ENCODE peak calls at places on chromosomes 11 and 22, in eight cellular contexts. O is GM23338, N is pancreas, X is spleen, I is right atrium auricular region, E is PC-3, H is K562, M is choroid plexus epithelial cell. K is an unnamed sample.

GRCh38 chr11:8239536-8240228 is 24.0 kb downstream of the LMO1 start:
- DNase-seq in O (no peak), N (no peak), X (no peak), I (no peak), E (no peak), H (no peak), M (no peak), K (no peak)

GRCh38 chr11:115439385-115439784 is 64.8 kb downstream of the CADM1 start:
- DNase-seq in O (no peak), N (no peak), X (no peak), I (no peak), E (no peak), H (no peak), M (no peak), K (no peak)

GRCh38 chr11:88421530-88421929 is 84.0 kb upstream of the CTSC start:
- DNase-seq in O (peak; percentile 32), N (no peak), X (no peak), I (no peak), E (peak; percentile 73), H (peak; percentile 86), M (peak; percentile 75), K (peak; percentile 21)

GRCh38 chr11:43278302-43278956 is 33.4 kb upstream of the API5 start:
- DNase-seq in O (peak; percentile 74), N (no peak), X (no peak), I (no peak), E (peak; percentile 64), H (peak; percentile 46), M (peak; percentile 48), K (peak; percentile 31)

GRCh38 chr22:36160499-36160942 is at the start of gene APOL3:
- DNase-seq in O (no peak), N (no peak), X (peak; percentile 87), I (peak; percentile 90), E (peak; percentile 29), H (no peak), M (peak; percentile 81), K (peak; percentile 90)

GRCh38 chr11:121930004-121930965 is 185.7 kb downstream of the BLID start:
- DNase-seq in O (peak; percentile 12), N (no peak), X (no peak), I (no peak), E (no peak), H (no peak), M (peak; percentile 19), K (peak; percentile 51)

GRCh38 chr11:111538407-111539114 is 2.0 kb upstream of the LAYN start:
- DNase-seq in O (no peak), N (no peak), X (no peak), I (no peak), E (peak; percentile 90), H (no peak), M (peak; percentile 53), K (no peak)

GRCh38 chr11:48063424-48063978 is 83.1 kb downstream of the PTPRJ start:
- DNase-seq in O (no peak), N (no peak), X (no peak), I (peak; percentile 66), E (peak; percentile 88), H (no peak), M (peak; percentile 98), K (peak; percentile 99)

GRCh38 chr11:86735462-86736302 is 63.3 kb upstream of the ME3 start:
- DNase-seq in O (no peak), N (no peak), X (no peak), I (no peak), E (peak; percentile 77), H (no peak), M (peak; percentile 74), K (peak; percentile 87)

GRCh38 chr11:85663080-85663729 is 1.7 kb downstream of the CREBZF start:
- DNase-seq in O (no peak), N (no peak), X (no peak), I (no peak), E (no peak), H (no peak), M (no peak), K (peak; percentile 17)

GRCh38 chr22:41770715-41771452 is 29.6 kb upstream of the CCDC134 start:
- DNase-seq in O (no peak), N (no peak), X (no peak), I (no peak), E (peak; percentile 51), H (no peak), M (no peak), K (no peak)

GRCh38 chr11:122796128-122796717 is 42.1 kb upstream of the CRTAM start:
- DNase-seq in O (peak; percentile 83), N (peak; percentile 8), X (peak; percentile 85), I (no peak), E (peak; percentile 79), H (peak; percentile 37), M (peak; percentile 68), K (peak; percentile 43)

GRCh38 chr11:83088965-83089364 is 17.3 kb upstream of the RAB30 start:
- DNase-seq in O (peak; percentile 14), N (no peak), X (no peak), I (no peak), E (no peak), H (peak; percentile 46), M (peak; percentile 29), K (no peak)
- TF ChIP-seq CTCF in O (peak; percentile 12), N (no peak), X (no peak), I (no peak), E (peak; percentile 31), H (peak; percentile 42), M (peak; percentile 27), K (no peak)

DNA sequence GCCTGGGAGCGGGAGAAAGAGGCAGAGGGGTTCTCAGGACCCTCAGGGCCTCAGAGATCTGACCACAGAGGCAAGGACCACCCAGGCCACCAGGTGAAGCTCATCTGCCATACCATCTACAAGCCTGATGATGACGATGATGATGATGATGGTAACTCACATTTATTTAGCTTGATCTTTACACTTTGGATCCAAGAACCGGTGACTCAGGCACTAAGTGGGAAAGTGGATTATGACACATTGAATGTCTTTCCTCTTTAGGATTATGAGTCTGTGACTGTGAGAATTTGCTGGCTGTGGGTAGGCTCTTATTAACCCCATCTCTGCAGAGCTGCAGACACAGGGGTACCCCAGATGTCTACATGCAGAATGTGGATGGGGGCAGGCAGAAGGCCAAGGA is 110.3 kb downstream of the DSCAML1 start:
- DNase-seq in O (no peak), N (no peak), X (no peak), I (no peak), E (peak; percentile 11), H (no peak), M (no peak), K (no peak)
- H3K4me3 ChIP-seq in O (no peak overlapping the region), N (no peak overlapping the region), X (no peak overlapping the region), I (no peak overlapping the region), E (no peak overlapping the region), H (no peak overlapping the region), M (no peak overlapping the region), K (no peak overlapping the region)

DNA sequence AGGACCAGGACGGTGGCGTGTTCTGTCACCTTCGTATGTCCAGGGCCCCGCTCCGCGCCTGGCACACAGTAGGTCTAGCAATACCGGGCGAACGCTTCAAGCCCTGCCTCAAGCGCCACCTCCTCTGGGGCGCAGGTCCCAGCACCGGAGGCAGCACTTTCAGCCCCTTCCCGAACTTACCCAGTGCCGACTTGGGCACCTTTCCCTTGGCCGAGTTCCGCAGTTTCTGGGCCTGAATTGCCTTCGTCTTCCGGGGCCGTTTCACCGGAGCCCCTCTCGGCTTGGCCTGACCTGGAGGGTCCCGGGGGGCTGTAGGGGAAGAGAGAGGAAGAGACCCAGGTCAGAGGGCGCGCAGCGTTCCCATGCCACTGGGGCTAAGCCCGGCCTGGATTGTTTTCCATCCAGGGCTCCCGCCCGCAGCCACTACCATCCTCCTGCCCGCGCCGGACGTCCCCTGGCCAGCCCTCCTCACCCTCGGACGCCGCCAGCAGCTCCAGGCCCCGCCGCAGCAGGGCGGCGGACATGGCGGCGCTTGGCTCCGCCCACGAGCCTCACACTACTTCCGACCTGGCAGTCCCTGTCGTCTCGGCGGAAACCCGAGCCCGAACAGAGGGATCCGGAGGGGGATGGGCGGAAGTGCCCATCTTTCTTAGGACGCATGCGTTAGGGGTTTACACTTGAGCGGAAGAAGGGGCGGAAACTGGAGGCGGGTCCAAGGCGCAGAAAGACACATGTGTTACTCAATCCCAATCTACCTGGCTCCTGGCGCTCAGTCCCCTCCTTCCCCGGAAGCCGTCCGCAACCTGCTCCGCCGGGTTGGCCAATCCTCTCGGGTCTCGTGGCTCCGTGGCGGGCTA is at the start of gene RPS19BP1:
- DNase-seq in O (peak; percentile 100), N (peak; percentile 100), X (peak; percentile 100), I (peak; percentile 99), E (peak; percentile 98), H (peak; percentile 99), M (peak; percentile 100), K (peak; percentile 99)
- TF ChIP-seq CTCF in O (no peak), N (no peak), X (peak; percentile 21), I (no peak), E (no peak), H (no peak), M (no peak), K (no peak)

DNA sequence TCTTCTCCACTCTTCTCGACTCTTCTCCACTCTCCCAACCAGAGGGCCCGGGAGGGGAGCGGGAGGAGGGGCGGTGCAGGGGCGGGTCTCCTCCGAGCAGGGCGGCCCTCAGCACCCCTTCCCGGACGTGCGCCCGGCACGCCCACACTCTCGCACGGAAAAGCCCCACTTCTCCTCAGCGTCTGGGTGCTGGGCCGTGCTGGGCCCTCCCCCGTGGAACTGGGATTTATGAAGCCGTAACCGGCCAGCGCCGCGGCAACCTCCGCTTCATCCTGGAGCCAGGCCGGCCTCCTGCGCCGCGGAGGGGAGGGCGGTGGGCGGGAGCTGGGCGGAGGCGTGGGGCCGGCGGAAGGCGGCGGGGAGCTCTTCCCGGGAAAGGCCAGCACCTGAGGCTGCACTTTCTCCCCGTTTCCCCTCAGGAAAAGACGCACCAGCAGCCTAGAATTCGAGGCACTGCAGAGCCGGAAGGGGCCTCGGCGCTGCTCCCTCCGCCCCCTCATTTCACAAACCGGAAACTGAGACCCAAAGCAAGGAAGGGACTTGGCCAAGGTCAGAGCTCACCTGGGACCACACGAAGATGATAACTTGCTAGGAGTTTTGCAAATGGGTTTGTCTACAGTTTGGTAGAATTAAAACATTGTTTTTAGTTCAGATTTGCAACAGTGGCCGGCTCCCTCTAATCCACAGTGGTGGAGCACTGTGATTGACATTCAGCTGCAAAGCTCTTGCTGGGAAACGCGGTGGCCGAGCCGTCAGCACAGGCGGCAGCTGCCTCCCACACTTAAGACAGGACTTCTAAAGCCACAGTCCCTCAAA is 31.6 kb upstream of the JAM3 start:
- DNase-seq in O (peak; percentile 82), N (peak; percentile 79), X (peak; percentile 89), I (peak; percentile 75), E (peak; percentile 27), H (peak; percentile 20), M (peak; percentile 67), K (peak; percentile 74)
- H3K4me3 ChIP-seq in O (peak overlapping the region; percentile 84), N (peak overlapping the region; percentile 57), X (peak overlapping the region; percentile 45), I (peak overlapping the region; percentile 62), E (peak overlapping the region; percentile 58), H (peak overlapping the region; percentile 22), M (peak overlapping the region; percentile 74), K (peak overlapping the region; percentile 70)

GRCh38 chr11:10748241-10748640 is 2.8 kb upstream of the CTR9 start:
- DNase-seq in O (no peak), N (no peak), X (no peak), I (no peak), E (no peak), H (no peak), M (no peak), K (no peak)
- TF ChIP-seq CTCF in O (no peak), N (no peak), X (no peak), I (no peak), E (no peak), H (no peak), M (no peak), K (no peak)

GRCh38 chr22:31661851-31662667 is at the start of gene PISD:
- DNase-seq in O (peak; percentile 98), N (peak; percentile 94), X (peak; percentile 98), I (peak; percentile 96), E (peak; percentile 98), H (peak; percentile 96), M (peak; percentile 96), K (peak; percentile 92)
- H3K4me3 ChIP-seq in O (peak within 1 kb of the TSS; percentile 98), N (peak within 1 kb of the TSS; percentile 80), X (peak within 1 kb of the TSS; percentile 98), I (peak within 1 kb of the TSS; percentile 74), E (peak within 1 kb of the TSS; percentile 75), H (peak within 1 kb of the TSS; percentile 94), M (peak within 1 kb of the TSS; percentile 98), K (peak within 1 kb of the TSS; percentile 82)

GRCh38 chr11:113249491-113249763 is 65.0 kb upstream of the TTC12 start:
- DNase-seq in O (peak; percentile 33), N (no peak), X (no peak), I (no peak), E (peak; percentile 12), H (peak; percentile 15), M (peak; percentile 28), K (no peak)
- TF ChIP-seq CTCF in O (peak; percentile 57), N (no peak), X (no peak), I (no peak), E (peak; percentile 36), H (peak; percentile 34), M (peak; percentile 59), K (no peak)

K was measured in fibroblast of the aortic adventitia.